ENCODE peak calls at places on chromosomes 5 and 9, in nine cellular contexts. One of them, this sample, is unnamed.

GRCh38 chr9:75265525-75265972 is 177.2 kb downstream of the OSTF1 start:
- DNase-seq in NCI-H1694 treated with DMSO at 0.1 percent for 48 hours: peak; percentile 5
- DNase-seq in AG04450: no peak
- DNase-seq in skeletal muscle cell: peak; percentile 8
- DNase-seq in fibroblast of the conjunctiva: peak; percentile 12
- DNase-seq in activated effector memory CD4-positive, alpha-beta T cell treated with Interleukin-2 at 50 U/mL for 16 hours: no peak
- DNase-seq in upper lobe of left lung: no peak
- DNase-seq in iris pigment epithelial cell: peak; percentile 37
- DNase-seq in PC-3: peak; percentile 56
- DNase-seq in this sample: peak; percentile 37

GRCh38 chr5:159899067-159900049 is 16.9 kb upstream of the ADRA1B start:
- DNase-seq in NCI-H1694 treated with DMSO at 0.1 percent for 48 hours: no peak
- DNase-seq in AG04450: no peak
- DNase-seq in skeletal muscle cell: peak; percentile 51
- DNase-seq in fibroblast of the conjunctiva: no peak
- DNase-seq in activated effector memory CD4-positive, alpha-beta T cell treated with Interleukin-2 at 50 U/mL for 16 hours: no peak
- DNase-seq in upper lobe of left lung: no peak
- DNase-seq in iris pigment epithelial cell: peak; percentile 82
- DNase-seq in PC-3: peak; percentile 87
- DNase-seq in this sample: peak; percentile 40

GRCh38 chr9:94915476-94916450 is 189.3 kb downstream of the AOPEP start:
- DNase-seq in NCI-H1694 treated with DMSO at 0.1 percent for 48 hours: no peak
- DNase-seq in AG04450: no peak
- DNase-seq in skeletal muscle cell: no peak
- DNase-seq in fibroblast of the conjunctiva: no peak
- DNase-seq in activated effector memory CD4-positive, alpha-beta T cell treated with Interleukin-2 at 50 U/mL for 16 hours: no peak
- DNase-seq in upper lobe of left lung: no peak
- DNase-seq in iris pigment epithelial cell: no peak
- DNase-seq in PC-3: no peak
- DNase-seq in this sample: no peak

GRCh38 chr5:126027652-126028051 is 395.6 kb upstream of the GRAMD2B start:
- DNase-seq in NCI-H1694 treated with DMSO at 0.1 percent for 48 hours: no peak
- DNase-seq in AG04450: no peak
- DNase-seq in skeletal muscle cell: no peak
- DNase-seq in fibroblast of the conjunctiva: no peak
- DNase-seq in activated effector memory CD4-positive, alpha-beta T cell treated with Interleukin-2 at 50 U/mL for 16 hours: no peak
- DNase-seq in upper lobe of left lung: no peak
- DNase-seq in iris pigment epithelial cell: no peak
- DNase-seq in PC-3: no peak
- DNase-seq in this sample: no peak

GRCh38 chr9:98356953-98357352 is 101.5 kb upstream of the TBC1D2 start:
- DNase-seq in NCI-H1694 treated with DMSO at 0.1 percent for 48 hours: no peak
- DNase-seq in AG04450: peak; percentile 16
- DNase-seq in skeletal muscle cell: no peak
- DNase-seq in fibroblast of the conjunctiva: no peak
- DNase-seq in activated effector memory CD4-positive, alpha-beta T cell treated with Interleukin-2 at 50 U/mL for 16 hours: no peak
- DNase-seq in upper lobe of left lung: no peak
- DNase-seq in iris pigment epithelial cell: peak; percentile 83
- DNase-seq in PC-3: peak; percentile 62
- DNase-seq in this sample: no peak

GRCh38 chr9:101229606-101230005 is 155.2 kb downstream of the BAAT start:
- DNase-seq in NCI-H1694 treated with DMSO at 0.1 percent for 48 hours: peak; percentile 33
- DNase-seq in AG04450: no peak
- DNase-seq in skeletal muscle cell: no peak
- DNase-seq in fibroblast of the conjunctiva: no peak
- DNase-seq in activated effector memory CD4-positive, alpha-beta T cell treated with Interleukin-2 at 50 U/mL for 16 hours: no peak
- DNase-seq in upper lobe of left lung: no peak
- DNase-seq in iris pigment epithelial cell: no peak
- DNase-seq in PC-3: no peak
- DNase-seq in this sample: no peak

GRCh38 chr5:160049099-160049498 is 40.2 kb downstream of the TTC1 start:
- DNase-seq in NCI-H1694 treated with DMSO at 0.1 percent for 48 hours: no peak
- DNase-seq in AG04450: no peak
- DNase-seq in skeletal muscle cell: no peak
- DNase-seq in fibroblast of the conjunctiva: no peak
- DNase-seq in activated effector memory CD4-positive, alpha-beta T cell treated with Interleukin-2 at 50 U/mL for 16 hours: no peak
- DNase-seq in upper lobe of left lung: no peak
- DNase-seq in iris pigment epithelial cell: no peak
- DNase-seq in PC-3: no peak
- DNase-seq in this sample: no peak

GRCh38 chr9:137294091-137294683 is 7.9 kb downstream of the NRARP start:
- DNase-seq in NCI-H1694 treated with DMSO at 0.1 percent for 48 hours: peak; percentile 16
- DNase-seq in AG04450: no peak
- DNase-seq in skeletal muscle cell: no peak
- DNase-seq in fibroblast of the conjunctiva: no peak
- DNase-seq in activated effector memory CD4-positive, alpha-beta T cell treated with Interleukin-2 at 50 U/mL for 16 hours: no peak
- DNase-seq in upper lobe of left lung: no peak
- DNase-seq in iris pigment epithelial cell: peak; percentile 60
- DNase-seq in PC-3: peak; percentile 74
- DNase-seq in this sample: peak; percentile 46

GRCh38 chr9:126317513-126317912 is 9.1 kb upstream of the MVB12B start:
- DNase-seq in NCI-H1694 treated with DMSO at 0.1 percent for 48 hours: no peak
- DNase-seq in AG04450: no peak
- DNase-seq in skeletal muscle cell: no peak
- DNase-seq in fibroblast of the conjunctiva: no peak
- DNase-seq in activated effector memory CD4-positive, alpha-beta T cell treated with Interleukin-2 at 50 U/mL for 16 hours: peak; percentile 30
- DNase-seq in upper lobe of left lung: no peak
- DNase-seq in iris pigment epithelial cell: no peak
- DNase-seq in PC-3: peak; percentile 41
- DNase-seq in this sample: no peak

GRCh38 chr9:87063883-87064282 is 116.6 kb upstream of the GAS1 start:
- DNase-seq in NCI-H1694 treated with DMSO at 0.1 percent for 48 hours: no peak
- DNase-seq in AG04450: no peak
- DNase-seq in skeletal muscle cell: peak; percentile 57
- DNase-seq in fibroblast of the conjunctiva: peak; percentile 54
- DNase-seq in activated effector memory CD4-positive, alpha-beta T cell treated with Interleukin-2 at 50 U/mL for 16 hours: no peak
- DNase-seq in upper lobe of left lung: no peak
- DNase-seq in iris pigment epithelial cell: peak; percentile 93
- DNase-seq in PC-3: no peak
- DNase-seq in this sample: peak; percentile 94

GRCh38 chr5:34957857-34958690 is 28.7 kb downstream of the DNAJC21 start:
- DNase-seq in NCI-H1694 treated with DMSO at 0.1 percent for 48 hours: peak; percentile 33
- DNase-seq in AG04450: no peak
- DNase-seq in skeletal muscle cell: no peak
- DNase-seq in fibroblast of the conjunctiva: peak; percentile 5
- DNase-seq in activated effector memory CD4-positive, alpha-beta T cell treated with Interleukin-2 at 50 U/mL for 16 hours: no peak
- DNase-seq in upper lobe of left lung: no peak
- DNase-seq in iris pigment epithelial cell: peak; percentile 58
- DNase-seq in PC-3: peak; percentile 56
- DNase-seq in this sample: peak; percentile 26

GRCh38 chr9:130378875-130379648 is 65.7 kb upstream of the ASS1 start:
- DNase-seq in NCI-H1694 treated with DMSO at 0.1 percent for 48 hours: no peak
- DNase-seq in AG04450: no peak
- DNase-seq in skeletal muscle cell: no peak
- DNase-seq in fibroblast of the conjunctiva: no peak
- DNase-seq in activated effector memory CD4-positive, alpha-beta T cell treated with Interleukin-2 at 50 U/mL for 16 hours: no peak
- DNase-seq in upper lobe of left lung: no peak
- DNase-seq in iris pigment epithelial cell: no peak
- DNase-seq in PC-3: no peak
- DNase-seq in this sample: no peak

GRCh38 chr9:129406278-129407225 is 214.3 kb downstream of the C9orf50 start:
- DNase-seq in NCI-H1694 treated with DMSO at 0.1 percent for 48 hours: no peak
- DNase-seq in AG04450: no peak
- DNase-seq in skeletal muscle cell: no peak
- DNase-seq in fibroblast of the conjunctiva: no peak
- DNase-seq in activated effector memory CD4-positive, alpha-beta T cell treated with Interleukin-2 at 50 U/mL for 16 hours: no peak
- DNase-seq in upper lobe of left lung: peak; percentile 83
- DNase-seq in iris pigment epithelial cell: no peak
- DNase-seq in PC-3: peak; percentile 73
- DNase-seq in this sample: no peak

GRCh38 chr5:59491944-59492343 is 401.6 kb downstream of the PDE4D start:
- DNase-seq in NCI-H1694 treated with DMSO at 0.1 percent for 48 hours: no peak
- DNase-seq in AG04450: no peak
- DNase-seq in skeletal muscle cell: no peak
- DNase-seq in fibroblast of the conjunctiva: no peak
- DNase-seq in activated effector memory CD4-positive, alpha-beta T cell treated with Interleukin-2 at 50 U/mL for 16 hours: no peak
- DNase-seq in upper lobe of left lung: no peak
- DNase-seq in iris pigment epithelial cell: no peak
- DNase-seq in PC-3: no peak
- DNase-seq in this sample: no peak

GRCh38 chr5:176413255-176413565 is 3.1 kb downstream of the CLTB start:
- DNase-seq in NCI-H1694 treated with DMSO at 0.1 percent for 48 hours: no peak
- DNase-seq in AG04450: no peak
- DNase-seq in skeletal muscle cell: no peak
- DNase-seq in fibroblast of the conjunctiva: no peak
- DNase-seq in activated effector memory CD4-positive, alpha-beta T cell treated with Interleukin-2 at 50 U/mL for 16 hours: no peak
- DNase-seq in upper lobe of left lung: no peak
- DNase-seq in iris pigment epithelial cell: peak; percentile 64
- DNase-seq in PC-3: no peak
- DNase-seq in this sample: peak; percentile 72

GRCh38 chr9:133693116-133693515 is 45.0 kb downstream of the SARDH start:
- DNase-seq in NCI-H1694 treated with DMSO at 0.1 percent for 48 hours: no peak
- DNase-seq in AG04450: no peak
- DNase-seq in skeletal muscle cell: no peak
- DNase-seq in fibroblast of the conjunctiva: no peak
- DNase-seq in activated effector memory CD4-positive, alpha-beta T cell treated with Interleukin-2 at 50 U/mL for 16 hours: no peak
- DNase-seq in upper lobe of left lung: no peak
- DNase-seq in iris pigment epithelial cell: no peak
- DNase-seq in PC-3: no peak
- DNase-seq in this sample: no peak

GRCh38 chr9:38160613-38161215 is 91.7 kb upstream of the SHB start:
- DNase-seq in NCI-H1694 treated with DMSO at 0.1 percent for 48 hours: peak; percentile 49
- DNase-seq in AG04450: no peak
- DNase-seq in skeletal muscle cell: no peak
- DNase-seq in fibroblast of the conjunctiva: peak; percentile 18
- DNase-seq in activated effector memory CD4-positive, alpha-beta T cell treated with Interleukin-2 at 50 U/mL for 16 hours: peak; percentile 7
- DNase-seq in upper lobe of left lung: no peak
- DNase-seq in iris pigment epithelial cell: peak; percentile 46
- DNase-seq in PC-3: peak; percentile 53
- DNase-seq in this sample: peak; percentile 50

GRCh38 chr9:135048758-135049284 is 38.6 kb upstream of the OLFM1 start:
- DNase-seq in NCI-H1694 treated with DMSO at 0.1 percent for 48 hours: no peak
- DNase-seq in AG04450: no peak
- DNase-seq in skeletal muscle cell: no peak
- DNase-seq in fibroblast of the conjunctiva: no peak
- DNase-seq in activated effector memory CD4-positive, alpha-beta T cell treated with Interleukin-2 at 50 U/mL for 16 hours: no peak
- DNase-seq in upper lobe of left lung: no peak
- DNase-seq in iris pigment epithelial cell: no peak
- DNase-seq in PC-3: no peak
- DNase-seq in this sample: no peak

GRCh38 chr5:179732918-179733763 is 519 bp downstream of the MAML1 start:
- DNase-seq in NCI-H1694 treated with DMSO at 0.1 percent for 48 hours: no peak
- DNase-seq in AG04450: no peak
- DNase-seq in skeletal muscle cell: no peak
- DNase-seq in fibroblast of the conjunctiva: no peak
- DNase-seq in activated effector memory CD4-positive, alpha-beta T cell treated with Interleukin-2 at 50 U/mL for 16 hours: no peak
- DNase-seq in upper lobe of left lung: no peak
- DNase-seq in iris pigment epithelial cell: peak; percentile 39
- DNase-seq in PC-3: peak; percentile 26
- DNase-seq in this sample: peak; percentile 34

GRCh38 chr9:112387115-112387514 is 7.2 kb downstream of the HSDL2 start:
- DNase-seq in NCI-H1694 treated with DMSO at 0.1 percent for 48 hours: no peak
- DNase-seq in AG04450: no peak
- DNase-seq in skeletal muscle cell: no peak
- DNase-seq in fibroblast of the conjunctiva: no peak
- DNase-seq in activated effector memory CD4-positive, alpha-beta T cell treated with Interleukin-2 at 50 U/mL for 16 hours: no peak
- DNase-seq in upper lobe of left lung: no peak
- DNase-seq in iris pigment epithelial cell: no peak
- DNase-seq in PC-3: no peak
- DNase-seq in this sample: no peak

GRCh38 chr5:75234251-75234650 is 2.4 kb downstream of the ANKRD31 start:
- DNase-seq in NCI-H1694 treated with DMSO at 0.1 percent for 48 hours: no peak
- DNase-seq in AG04450: no peak
- DNase-seq in skeletal muscle cell: no peak
- DNase-seq in fibroblast of the conjunctiva: no peak
- DNase-seq in activated effector memory CD4-positive, alpha-beta T cell treated with Interleukin-2 at 50 U/mL for 16 hours: no peak
- DNase-seq in upper lobe of left lung: no peak
- DNase-seq in iris pigment epithelial cell: no peak
- DNase-seq in PC-3: no peak
- DNase-seq in this sample: no peak

GRCh38 chr9:86184125-86184524 is 75.3 kb downstream of the C9orf153 start:
- DNase-seq in NCI-H1694 treated with DMSO at 0.1 percent for 48 hours: no peak
- DNase-seq in AG04450: no peak
- DNase-seq in skeletal muscle cell: no peak
- DNase-seq in fibroblast of the conjunctiva: no peak
- DNase-seq in activated effector memory CD4-positive, alpha-beta T cell treated with Interleukin-2 at 50 U/mL for 16 hours: no peak
- DNase-seq in upper lobe of left lung: peak; percentile 27
- DNase-seq in iris pigment epithelial cell: no peak
- DNase-seq in PC-3: no peak
- DNase-seq in this sample: no peak